ENCODE peak calls at places on chromosomes 1 and 21, in seven cellular contexts. One of them, this sample, is unnamed. For H3K4me1 and H3K36me3, the result is how much of the 10 kb centered on the place peaks cover.

GRCh38 chr1:161864577-161864976 is 98.5 kb downstream of the ATF6 start:
- DNase-seq in cardiac muscle cell: peak
- DNase-seq in neuronal stem cell: no peak
- DNase-seq in ovary: no peak
- DNase-seq in body of pancreas: no peak
- DNase-seq in heart right ventricle: peak
- DNase-seq in tibial nerve: peak
- DNase-seq in this sample: peak

GRCh38 chr1:179178135-179178630 is 51.3 kb downstream of the ABL2 start:
- DNase-seq in cardiac muscle cell: no peak
- DNase-seq in neuronal stem cell: no peak
- DNase-seq in ovary: no peak
- DNase-seq in body of pancreas: no peak
- DNase-seq in heart right ventricle: no peak
- DNase-seq in tibial nerve: no peak
- DNase-seq in this sample: no peak

GRCh38 chr1:156439771-156440183 is 60.8 kb downstream of the MEF2D start:
- DNase-seq in cardiac muscle cell: no peak
- DNase-seq in neuronal stem cell: peak
- DNase-seq in ovary: no peak
- DNase-seq in body of pancreas: no peak
- DNase-seq in heart right ventricle: no peak
- DNase-seq in tibial nerve: no peak
- DNase-seq in this sample: no peak

GRCh38 chr1:180527270-180527669 is 24.9 kb upstream of the ACBD6 start:
- DNase-seq in cardiac muscle cell: no peak
- DNase-seq in neuronal stem cell: no peak
- DNase-seq in ovary: no peak
- DNase-seq in body of pancreas: no peak
- DNase-seq in heart right ventricle: no peak
- DNase-seq in tibial nerve: no peak
- DNase-seq in this sample: no peak

GRCh38 chr1:191592907-191593306 is 565.4 kb upstream of the RGS18 start:
- DNase-seq in cardiac muscle cell: no peak
- DNase-seq in neuronal stem cell: no peak
- DNase-seq in ovary: no peak
- DNase-seq in body of pancreas: no peak
- DNase-seq in heart right ventricle: no peak
- DNase-seq in tibial nerve: no peak
- DNase-seq in this sample: no peak

GRCh38 chr1:192967901-192968300 is 91.3 kb downstream of the UCHL5 start:
- DNase-seq in cardiac muscle cell: no peak
- DNase-seq in neuronal stem cell: no peak
- DNase-seq in ovary: no peak
- DNase-seq in body of pancreas: no peak
- DNase-seq in heart right ventricle: no peak
- DNase-seq in tibial nerve: no peak
- DNase-seq in this sample: no peak

GRCh38 chr1:167121375-167122120 is 27.7 kb downstream of the STYXL2 start:
- DNase-seq in cardiac muscle cell: no peak
- DNase-seq in neuronal stem cell: no peak
- DNase-seq in ovary: no peak
- DNase-seq in body of pancreas: peak
- DNase-seq in heart right ventricle: no peak
- DNase-seq in tibial nerve: no peak
- DNase-seq in this sample: peak

GRCh38 chr1:195909061-195909460 is 699.2 kb downstream of the KCNT2 start:
- DNase-seq in cardiac muscle cell: no peak
- DNase-seq in neuronal stem cell: no peak
- DNase-seq in ovary: no peak
- DNase-seq in body of pancreas: no peak
- DNase-seq in heart right ventricle: no peak
- DNase-seq in tibial nerve: no peak
- DNase-seq in this sample: no peak

DNA sequence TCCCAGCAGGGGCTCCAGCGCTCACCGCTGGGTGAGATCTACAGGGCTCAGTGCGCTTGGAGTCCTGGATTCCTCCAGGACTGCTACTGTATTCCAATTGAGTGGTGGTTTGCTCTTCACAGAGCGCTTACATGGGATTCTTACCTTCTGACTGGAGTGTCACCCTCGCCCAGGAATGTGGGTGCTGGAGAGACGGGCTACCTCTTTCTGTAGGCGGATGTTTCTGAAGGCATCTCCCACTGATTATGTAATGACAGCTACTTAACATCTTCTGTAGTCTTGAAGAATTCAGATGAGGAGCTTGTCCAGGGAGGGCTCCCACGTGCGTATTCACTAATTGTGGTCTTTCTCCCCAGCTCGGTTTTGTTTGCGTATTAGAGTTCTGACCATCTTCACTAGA is 154.2 kb downstream of the DYRK1A start:
- DNase-seq in cardiac muscle cell: no peak
- DNase-seq in neuronal stem cell: no peak
- DNase-seq in ovary: no peak
- DNase-seq in body of pancreas: no peak
- DNase-seq in heart right ventricle: no peak
- DNase-seq in tibial nerve: no peak
- DNase-seq in this sample: no peak
- H3K4me1 ChIP-seq in cardiac muscle cell: under half
- H3K4me1 ChIP-seq in neuronal stem cell: under half
- H3K4me1 ChIP-seq in ovary: under half
- H3K4me1 ChIP-seq in body of pancreas: under half
- H3K4me1 ChIP-seq in heart right ventricle: under half
- H3K4me1 ChIP-seq in tibial nerve: under half
- H3K4me1 ChIP-seq in this sample: under half

GRCh38 chr1:235147269-235147668 is 13.8 kb downstream of the RBM34 start:
- DNase-seq in cardiac muscle cell: no peak
- DNase-seq in neuronal stem cell: no peak
- DNase-seq in ovary: no peak
- DNase-seq in body of pancreas: no peak
- DNase-seq in heart right ventricle: no peak
- DNase-seq in tibial nerve: no peak
- DNase-seq in this sample: no peak
- H3K36me3 ChIP-seq in cardiac muscle cell: under half
- H3K36me3 ChIP-seq in neuronal stem cell: half or more
- H3K36me3 ChIP-seq in ovary: under half
- H3K36me3 ChIP-seq in body of pancreas: under half
- H3K36me3 ChIP-seq in heart right ventricle: half or more
- H3K36me3 ChIP-seq in tibial nerve: under half
- H3K36me3 ChIP-seq in this sample: half or more

GRCh38 chr1:113763651-113764050 is 4.4 kb upstream of the PHTF1 start:
- DNase-seq in cardiac muscle cell: no peak
- DNase-seq in neuronal stem cell: no peak
- DNase-seq in ovary: no peak
- DNase-seq in body of pancreas: no peak
- DNase-seq in heart right ventricle: no peak
- DNase-seq in tibial nerve: no peak
- DNase-seq in this sample: no peak
- H3K27ac ChIP-seq in cardiac muscle cell: no peak
- H3K27ac ChIP-seq in neuronal stem cell: no peak
- H3K27ac ChIP-seq in ovary: no peak
- H3K27ac ChIP-seq in body of pancreas: no peak
- H3K27ac ChIP-seq in heart right ventricle: no peak
- H3K27ac ChIP-seq in tibial nerve: no peak
- H3K27ac ChIP-seq in this sample: no peak

GRCh38 chr1:175195798-175196197 is 3.2 kb upstream of the KIAA0040 start:
- DNase-seq in cardiac muscle cell: no peak
- DNase-seq in neuronal stem cell: no peak
- DNase-seq in ovary: no peak
- DNase-seq in body of pancreas: no peak
- DNase-seq in heart right ventricle: no peak
- DNase-seq in tibial nerve: no peak
- DNase-seq in this sample: no peak
- H3K4me1 ChIP-seq in cardiac muscle cell: under half
- H3K4me1 ChIP-seq in neuronal stem cell: under half
- H3K4me1 ChIP-seq in ovary: under half
- H3K4me1 ChIP-seq in body of pancreas: under half
- H3K4me1 ChIP-seq in heart right ventricle: half or more
- H3K4me1 ChIP-seq in tibial nerve: under half
- H3K4me1 ChIP-seq in this sample: under half

DNA sequence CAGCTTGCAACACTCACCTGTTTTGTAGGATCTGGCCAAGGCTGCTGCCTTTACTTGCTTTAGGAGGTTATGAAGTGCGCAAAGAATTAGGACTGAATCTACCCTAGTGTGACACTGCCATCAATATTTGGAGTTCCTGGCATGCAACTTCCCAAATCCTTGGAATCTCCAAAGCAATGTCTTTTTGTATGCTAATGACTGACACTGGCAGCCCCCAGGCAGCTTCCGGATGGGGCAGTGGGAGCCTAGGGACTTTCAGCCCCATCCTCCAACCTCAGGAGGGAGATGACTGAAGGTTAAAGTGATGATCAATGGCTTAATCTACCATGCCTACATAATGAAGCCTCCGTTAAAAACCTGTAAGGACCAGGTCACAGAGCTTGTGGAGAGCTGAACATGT is 5.5 kb downstream of the RCC2 start:
- DNase-seq in cardiac muscle cell: no peak
- DNase-seq in neuronal stem cell: no peak
- DNase-seq in ovary: no peak
- DNase-seq in body of pancreas: no peak
- DNase-seq in heart right ventricle: no peak
- DNase-seq in tibial nerve: no peak
- DNase-seq in this sample: no peak
- H3K36me3 ChIP-seq in cardiac muscle cell: under half
- H3K36me3 ChIP-seq in neuronal stem cell: half or more
- H3K36me3 ChIP-seq in ovary: under half
- H3K36me3 ChIP-seq in body of pancreas: under half
- H3K36me3 ChIP-seq in heart right ventricle: under half
- H3K36me3 ChIP-seq in tibial nerve: under half
- H3K36me3 ChIP-seq in this sample: under half

GRCh38 chr1:209768354-209768774 is 12.5 kb downstream of the TRAF3IP3 start:
- DNase-seq in cardiac muscle cell: no peak
- DNase-seq in neuronal stem cell: no peak
- DNase-seq in ovary: no peak
- DNase-seq in body of pancreas: no peak
- DNase-seq in heart right ventricle: no peak
- DNase-seq in tibial nerve: no peak
- DNase-seq in this sample: peak

GRCh38 chr1:209769171-209769904 is 13.5 kb downstream of the TRAF3IP3 start:
- DNase-seq in cardiac muscle cell: peak
- DNase-seq in neuronal stem cell: no peak
- DNase-seq in ovary: peak
- DNase-seq in body of pancreas: peak
- DNase-seq in heart right ventricle: peak
- DNase-seq in tibial nerve: peak
- DNase-seq in this sample: peak

GRCh38 chr1:209770636-209771415 is 13.5 kb downstream of the C1orf74 start:
- DNase-seq in cardiac muscle cell: no peak
- DNase-seq in neuronal stem cell: no peak
- DNase-seq in ovary: no peak
- DNase-seq in body of pancreas: no peak
- DNase-seq in heart right ventricle: no peak
- DNase-seq in tibial nerve: no peak
- DNase-seq in this sample: no peak

GRCh38 chr1:209772116-209772515 is 12.2 kb downstream of the C1orf74 start:
- DNase-seq in cardiac muscle cell: no peak
- DNase-seq in neuronal stem cell: no peak
- DNase-seq in ovary: no peak
- DNase-seq in body of pancreas: no peak
- DNase-seq in heart right ventricle: no peak
- DNase-seq in tibial nerve: no peak
- DNase-seq in this sample: no peak

GRCh38 chr1:209769956-209770355 is 14.1 kb downstream of the TRAF3IP3 start:
- DNase-seq in cardiac muscle cell: no peak
- DNase-seq in neuronal stem cell: no peak
- DNase-seq in ovary: no peak
- DNase-seq in body of pancreas: no peak
- DNase-seq in heart right ventricle: no peak
- DNase-seq in tibial nerve: no peak
- DNase-seq in this sample: no peak
- H3K27ac ChIP-seq in cardiac muscle cell: peak
- H3K27ac ChIP-seq in neuronal stem cell: no peak
- H3K27ac ChIP-seq in ovary: no peak
- H3K27ac ChIP-seq in body of pancreas: peak
- H3K27ac ChIP-seq in heart right ventricle: peak
- H3K27ac ChIP-seq in tibial nerve: peak
- H3K27ac ChIP-seq in this sample: peak

GRCh38 chr1:100038401-100039306 is 68.9 kb downstream of the SLC35A3 start:
- DNase-seq in cardiac muscle cell: peak
- DNase-seq in neuronal stem cell: peak
- DNase-seq in ovary: peak
- DNase-seq in body of pancreas: peak
- DNase-seq in heart right ventricle: peak
- DNase-seq in tibial nerve: peak
- DNase-seq in this sample: peak
- H3K4me1 ChIP-seq in cardiac muscle cell: under half
- H3K4me1 ChIP-seq in neuronal stem cell: under half
- H3K4me1 ChIP-seq in ovary: under half
- H3K4me1 ChIP-seq in body of pancreas: under half
- H3K4me1 ChIP-seq in heart right ventricle: half or more
- H3K4me1 ChIP-seq in tibial nerve: under half
- H3K4me1 ChIP-seq in this sample: half or more

DNA sequence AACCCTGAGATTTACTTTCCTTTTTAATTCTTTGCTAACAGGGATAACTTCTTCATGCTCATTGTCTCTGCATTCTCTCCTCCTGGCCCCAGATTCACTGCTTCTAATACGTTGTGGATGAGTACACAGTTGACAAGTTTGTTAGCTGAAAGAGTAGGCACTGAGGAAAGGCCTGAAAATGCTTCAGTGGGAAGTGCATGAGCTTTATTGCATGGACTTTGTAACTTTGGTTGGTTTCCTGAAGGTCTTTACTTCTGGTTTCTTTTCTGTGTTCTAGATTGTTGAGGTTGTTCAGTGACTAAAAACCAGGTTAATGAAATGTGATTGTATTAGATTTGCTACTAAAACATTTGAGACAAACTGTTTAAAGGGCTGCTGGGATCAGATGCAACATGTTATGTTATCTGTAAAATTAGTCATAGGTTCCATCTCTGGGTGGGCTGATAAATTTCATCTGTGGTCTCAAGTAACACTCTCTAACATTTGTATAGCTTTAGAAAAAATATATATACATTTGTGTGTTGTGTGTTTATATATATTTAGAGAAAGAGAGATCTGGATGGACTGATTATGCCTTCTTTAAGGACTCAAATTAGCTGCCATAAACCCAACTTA is 19.1 kb downstream of the LRIG2 start:
- DNase-seq in cardiac muscle cell: no peak
- DNase-seq in neuronal stem cell: no peak
- DNase-seq in ovary: no peak
- DNase-seq in body of pancreas: no peak
- DNase-seq in heart right ventricle: no peak
- DNase-seq in tibial nerve: no peak
- DNase-seq in this sample: no peak
- H3K36me3 ChIP-seq in cardiac muscle cell: under half
- H3K36me3 ChIP-seq in neuronal stem cell: half or more
- H3K36me3 ChIP-seq in ovary: under half
- H3K36me3 ChIP-seq in body of pancreas: under half
- H3K36me3 ChIP-seq in heart right ventricle: half or more
- H3K36me3 ChIP-seq in tibial nerve: under half
- H3K36me3 ChIP-seq in this sample: under half

GRCh38 chr1:197811769-197812168 is 36.5 kb upstream of the DENND1B start:
- DNase-seq in cardiac muscle cell: peak
- DNase-seq in neuronal stem cell: no peak
- DNase-seq in ovary: no peak
- DNase-seq in body of pancreas: no peak
- DNase-seq in heart right ventricle: no peak
- DNase-seq in tibial nerve: no peak
- DNase-seq in this sample: no peak
- H3K27ac ChIP-seq in cardiac muscle cell: peak
- H3K27ac ChIP-seq in neuronal stem cell: no peak
- H3K27ac ChIP-seq in ovary: no peak
- H3K27ac ChIP-seq in body of pancreas: no peak
- H3K27ac ChIP-seq in heart right ventricle: no peak
- H3K27ac ChIP-seq in tibial nerve: no peak
- H3K27ac ChIP-seq in this sample: no peak